ENCODE peak calls at places on chromosomes 4 and X, in five cellular contexts. S, Q, F, C and D are unnamed samples. For H3K4me1 and H3K9me3, the result is how much of the 10 kb centered on the place peaks cover.

GRCh38 chrX:75989806-75990590 is 182.9 kb upstream of the PBDC1 start:
- DNase-seq in S (no peak), Q (no peak), F (no peak), C (no peak), D (no peak)

GRCh38 chrX:70755850-70756249 is 152.7 kb downstream of the TEX11 start:
- DNase-seq in S (no peak), Q (no peak), F (no peak), C (no peak), D (peak)

GRCh38 chrX:104482757-104483156 is 83.2 kb upstream of the IL1RAPL2 start:
- DNase-seq in S (no peak), Q (no peak), F (no peak), C (no peak), D (no peak)

GRCh38 chr4:84672177-84672576 is 89.2 kb downstream of the CDS1 start:
- DNase-seq in S (no peak), Q (no peak), F (no peak), C (no peak), D (no peak)

GRCh38 chr4:74308215-74308614 is at the start of gene EPGN:
- DNase-seq in S (no peak), Q (no peak), F (no peak), C (no peak), D (no peak)

GRCh38 chr4:120683902-120684540 is 238.5 kb downstream of the PRDM5 start:
- DNase-seq in S (no peak), Q (no peak), F (no peak), C (no peak), D (no peak)

GRCh38 chr4:52250124-52250523 is 199.0 kb downstream of the SPATA18 start:
- DNase-seq in S (peak), Q (peak), F (no peak), C (peak), D (no peak)

GRCh38 chr4:114087596-114088230 is 108.3 kb upstream of the ARSJ start:
- DNase-seq in S (no peak), Q (no peak), F (peak), C (no peak), D (no peak)

GRCh38 chrX:39750246-39750790 is 347.4 kb downstream of the BCOR start:
- DNase-seq in S (no peak), Q (no peak), F (no peak), C (no peak), D (no peak)

GRCh38 chr4:101693842-101694398 is 96.6 kb upstream of the BANK1 start:
- DNase-seq in S (no peak), Q (no peak), F (no peak), C (no peak), D (no peak)

GRCh38 chrX:68429216-68429615 is 4.1 kb downstream of the OPHN1 start:
- DNase-seq in S (no peak), Q (no peak), F (peak), C (no peak), D (no peak)

GRCh38 chr4:54217642-54218486 is 11.2 kb upstream of the PDGFRA start:
- DNase-seq in S (peak), Q (peak), F (peak), C (peak), D (peak)

GRCh38 chr4:167032876-167033275 is 201.4 kb downstream of the SPOCK3 start:
- DNase-seq in S (no peak), Q (no peak), F (peak), C (no peak), D (no peak)

GRCh38 chr4:79748835-79749234 is 324.2 kb downstream of the ANTXR2 start:
- DNase-seq in S (no peak), Q (no peak), F (no peak), C (no peak), D (no peak)

GRCh38 chrX:131752493-131753198 is 208.8 kb downstream of the OR13H1 start:
- DNase-seq in S (no peak), Q (peak), F (no peak), C (no peak), D (no peak)

GRCh38 chr4:82381661-82382284 is 8.0 kb upstream of the HNRNPD start:
- DNase-seq in S (no peak), Q (no peak), F (no peak), C (no peak), D (no peak)

GRCh38 chr4:828641-829271 is 2.8 kb upstream of the CPLX1 start:
- DNase-seq in S (no peak), Q (peak), F (no peak), C (no peak), D (no peak)

GRCh38 chr4:25662306-25662705 is 6.7 kb downstream of the SLC34A2 start:
- DNase-seq in S (no peak), Q (no peak), F (no peak), C (no peak), D (no peak)
- H3K27ac ChIP-seq in S (no peak), Q (no peak), F (no peak), C (no peak), D (no peak)

GRCh38 chr4:140046573-140046972 is 107.4 kb downstream of the MAML3 start:
- DNase-seq in S (no peak), Q (no peak), F (no peak), C (no peak), D (no peak)
- H3K4me1 ChIP-seq in S (under half), Q (under half), F (under half), C (under half), D (under half)

GRCh38 chr4:19213388-19213787 is 1038.3 kb upstream of the SLIT2 start:
- DNase-seq in S (no peak), Q (no peak), F (peak), C (no peak), D (no peak)
- H3K9me3 ChIP-seq in S (under half), Q (under half), F (under half), C (under half), D (under half)

GRCh38 chr4:138050601-138051000 is 191.5 kb downstream of the SLC7A11 start:
- DNase-seq in S (no peak), Q (no peak), F (no peak), C (no peak), D (no peak)
- H3K27ac ChIP-seq in S (no peak), Q (no peak), F (no peak), C (no peak), D (no peak)

GRCh38 chr4:6920174-6920573 is 10.5 kb downstream of the TBC1D14 start:
- DNase-seq in S (no peak), Q (no peak), F (no peak), C (no peak), D (no peak)
- H3K4me1 ChIP-seq in S (under half), Q (under half), F (under half), C (under half), D (under half)

GRCh38 chr4:87560802-87561201 is 31.6 kb upstream of the SPARCL1 start:
- DNase-seq in S (no peak), Q (no peak), F (no peak), C (no peak), D (no peak)

GRCh38 chr4:87555751-87556619 is 26.8 kb upstream of the SPARCL1 start:
- DNase-seq in S (no peak), Q (no peak), F (peak), C (no peak), D (no peak)

GRCh38 chr4:87557348-87557747 is 28.2 kb upstream of the SPARCL1 start:
- DNase-seq in S (no peak), Q (no peak), F (no peak), C (no peak), D (no peak)

DNA sequence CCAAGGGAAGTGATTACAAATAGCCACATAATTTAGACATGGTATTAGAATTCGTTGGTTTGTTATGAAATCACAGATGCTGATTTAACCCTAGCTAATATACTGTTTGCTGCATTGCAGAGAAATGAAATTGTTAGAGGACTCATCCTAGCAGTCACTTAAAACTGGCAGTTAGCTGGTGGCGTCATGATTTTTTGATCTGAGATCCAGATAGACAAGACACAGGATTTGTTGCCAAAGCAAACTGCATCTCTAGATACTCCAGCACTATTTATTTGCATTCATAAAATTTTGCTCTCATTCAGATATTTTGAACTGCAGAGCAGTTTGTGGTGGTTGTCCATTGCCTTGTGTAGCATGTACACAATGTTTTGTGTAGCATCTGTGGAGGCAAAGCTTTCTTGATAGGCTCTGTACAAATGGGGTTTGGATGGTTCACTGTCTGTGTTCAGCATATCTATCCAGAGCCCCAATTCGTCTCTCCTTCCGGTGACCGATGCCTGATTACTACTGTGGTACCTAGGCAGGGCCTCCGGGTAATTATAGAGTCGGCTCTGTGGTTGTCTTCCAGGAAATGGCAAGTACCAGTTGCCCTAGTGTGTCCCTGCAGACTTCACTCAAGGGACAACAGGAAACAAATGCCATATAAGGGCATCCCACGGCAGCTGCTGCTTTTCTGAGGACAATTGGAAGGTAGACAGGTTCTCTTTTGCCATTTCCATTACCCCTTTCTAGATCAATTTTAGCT is 30.1 kb upstream of the SPARCL1 start:
- DNase-seq in S (no peak), Q (no peak), F (no peak), C (no peak), D (peak)
- H3K9me3 ChIP-seq in S (under half), Q (under half), F (under half), C (under half), D (under half)

DNA sequence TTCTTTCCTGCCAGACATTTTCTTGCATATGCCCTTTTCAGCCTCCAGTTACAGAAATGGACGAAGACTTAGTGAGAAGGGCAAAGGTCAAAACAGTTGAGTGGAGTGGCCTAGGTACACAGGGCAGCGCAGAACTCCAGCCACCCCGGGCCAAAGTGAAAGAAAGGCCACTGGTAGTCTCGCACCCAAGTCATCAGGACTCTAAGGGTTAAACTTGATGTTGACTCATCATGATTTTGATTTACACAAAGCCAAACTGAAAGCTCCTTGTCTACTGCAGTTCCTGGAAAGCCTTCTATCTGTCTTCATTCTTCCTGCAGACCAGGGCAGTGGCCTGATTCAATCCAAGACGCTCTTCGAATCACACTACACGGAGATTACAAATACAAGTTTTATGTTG is 2.6 kb upstream of the IL13RA1 start:
- DNase-seq in S (no peak), Q (no peak), F (peak), C (no peak), D (no peak)
- H3K27ac ChIP-seq in S (no peak), Q (no peak), F (no peak), C (no peak), D (no peak)

DNA sequence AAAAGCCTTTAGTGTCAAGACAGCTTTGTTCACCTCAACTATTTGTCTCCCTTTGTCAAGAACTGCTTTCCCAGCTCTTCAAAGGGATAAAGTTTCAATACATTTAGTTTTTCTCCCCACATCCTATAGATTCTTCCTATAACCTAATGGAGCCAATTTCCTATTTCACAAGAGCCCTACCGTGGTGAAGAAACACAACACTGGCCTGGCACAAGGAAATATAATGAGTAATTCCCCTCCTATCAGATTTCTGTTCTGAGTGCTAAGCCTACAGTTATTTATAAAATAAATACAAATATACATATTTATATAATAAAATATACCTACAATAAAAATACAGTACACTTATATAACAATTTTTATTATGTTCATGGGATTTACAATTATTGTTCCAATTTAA is 89.9 kb downstream of the SHISA3 start:
- DNase-seq in S (no peak), Q (no peak), F (no peak), C (no peak), D (no peak)
- H3K4me1 ChIP-seq in S (under half), Q (under half), F (under half), C (under half), D (under half)